ENCODE peak calls at places on chromosomes 4 and X, in eight cellular contexts. X, C, A, Q, T, D, Z and E are unnamed samples.

GRCh38 chr4:8191136-8191747 is 7.8 kb upstream of the SH3TC1 start:
- DNase-seq in X (peak), C (no peak), A (peak), Q (no peak), T (no peak), D (peak), Z (no peak), E (peak)

GRCh38 chrX:31397119-31397518 is 325.3 kb upstream of the FTHL17 start:
- DNase-seq in X (peak), C (no peak), A (no peak), Q (no peak), T (no peak), D (no peak), Z (no peak), E (no peak)

GRCh38 chr4:93475730-93476129 is 352.8 kb upstream of the ATOH1 start:
- DNase-seq in X (peak), C (no peak), A (no peak), Q (no peak), T (no peak), D (no peak), Z (no peak), E (no peak)

GRCh38 chr4:171717231-171717720 is 95.9 kb upstream of the GALNTL6 start:
- DNase-seq in X (no peak), C (no peak), A (no peak), Q (no peak), T (no peak), D (no peak), Z (no peak), E (no peak)

GRCh38 chrX:139759637-139760036 is 51.7 kb upstream of the MCF2 start:
- DNase-seq in X (no peak), C (no peak), A (no peak), Q (no peak), T (no peak), D (peak), Z (peak), E (no peak)

GRCh38 chr4:59500103-59500502 is 1700.0 kb upstream of the ADGRL3 start:
- DNase-seq in X (no peak), C (no peak), A (no peak), Q (no peak), T (no peak), D (no peak), Z (no peak), E (no peak)

GRCh38 chrX:9494806-9495205 is 29.9 kb downstream of the TBL1X start:
- DNase-seq in X (no peak), C (no peak), A (no peak), Q (no peak), T (no peak), D (no peak), Z (no peak), E (no peak)

GRCh38 chrX:117120700-117121099 is 657.9 kb upstream of the CT83 start:
- DNase-seq in X (no peak), C (no peak), A (no peak), Q (no peak), T (no peak), D (no peak), Z (peak), E (no peak)

GRCh38 chrX:104166735-104167436 is 633 bp downstream of the FAM199X start:
- DNase-seq in X (peak), C (no peak), A (no peak), Q (peak), T (no peak), D (no peak), Z (no peak), E (no peak)

GRCh38 chrX:118726887-118727685 is at the start of gene IL13RA1:
- DNase-seq in X (peak), C (peak), A (peak), Q (peak), T (peak), D (peak), Z (peak), E (peak)

GRCh38 chr4:151340751-151341385 is 15.5 kb upstream of the SH3D19 start:
- DNase-seq in X (no peak), C (no peak), A (no peak), Q (no peak), T (no peak), D (no peak), Z (no peak), E (no peak)

GRCh38 chrX:149881081-149881711 is at the start of gene MAGEA8:
- DNase-seq in X (no peak), C (no peak), A (no peak), Q (no peak), T (no peak), D (no peak), Z (peak), E (no peak)

GRCh38 chrX:103520391-103520790 is 1.1 kb upstream of the RAB40A start:
- DNase-seq in X (no peak), C (no peak), A (no peak), Q (no peak), T (no peak), D (no peak), Z (no peak), E (no peak)

GRCh38 chr4:82885410-82885809 is 5.5 kb downstream of the SEC31A start:
- DNase-seq in X (no peak), C (no peak), A (no peak), Q (no peak), T (no peak), D (no peak), Z (no peak), E (no peak)

GRCh38 chr4:74308215-74308614 is at the start of gene EPGN:
- DNase-seq in X (peak), C (no peak), A (no peak), Q (no peak), T (no peak), D (no peak), Z (no peak), E (no peak)

GRCh38 chrX:110087485-110088356 is 84.8 kb downstream of the TMEM164 start:
- DNase-seq in X (peak), C (no peak), A (no peak), Q (no peak), T (no peak), D (no peak), Z (no peak), E (peak)

GRCh38 chr4:183681119-183681518 is 22.0 kb downstream of the TRAPPC11 start:
- DNase-seq in X (no peak), C (no peak), A (no peak), Q (no peak), T (no peak), D (no peak), Z (no peak), E (no peak)

GRCh38 chr4:65651031-65651430 is 19.3 kb downstream of the EPHA5 start:
- DNase-seq in X (no peak), C (no peak), A (no peak), Q (no peak), T (no peak), D (peak), Z (no peak), E (no peak)

GRCh38 chrX:119687661-119688413 is 5.1 kb downstream of the SEPTIN6 start:
- DNase-seq in X (no peak), C (no peak), A (no peak), Q (no peak), T (no peak), D (no peak), Z (no peak), E (no peak)

GRCh38 chr4:118177121-118177520 is 142.8 kb downstream of the NDST3 start:
- DNase-seq in X (no peak), C (no peak), A (no peak), Q (no peak), T (no peak), D (no peak), Z (no peak), E (no peak)

GRCh38 chrX:41686788-41687187 is 2.0 kb upstream of the GPR34 start:
- DNase-seq in X (no peak), C (no peak), A (no peak), Q (no peak), T (no peak), D (no peak), Z (no peak), E (no peak)

GRCh38 chr4:53907772-53908171 is 156.6 kb downstream of the CHIC2 start:
- DNase-seq in X (no peak), C (no peak), A (no peak), Q (no peak), T (no peak), D (no peak), Z (no peak), E (no peak)

GRCh38 chr4:145525291-145525740 is 43.7 kb downstream of the SMAD1 start:
- DNase-seq in X (no peak), C (no peak), A (no peak), Q (no peak), T (no peak), D (no peak), Z (peak), E (no peak)

GRCh38 chr4:53450773-53451172 is 73.3 kb downstream of the FIP1L1 start:
- DNase-seq in X (no peak), C (no peak), A (no peak), Q (no peak), T (no peak), D (no peak), Z (peak), E (no peak)

GRCh38 chr4:82989567-82990429 is 20.8 kb downstream of the LIN54 start:
- DNase-seq in X (no peak), C (peak), A (no peak), Q (no peak), T (no peak), D (no peak), Z (no peak), E (no peak)